ENCODE peak calls at places on chromosome 7, in seven cellular contexts. S is head of caudate nucleus, N is NCI-H1092, K is T-cell, G is IMR-90, V is neural progenitor cell, I is posterior vena cava. O is an unnamed sample.

GRCh38 chr7:106731207-106731606 is 70.2 kb upstream of the CCDC71L start:
- DNase-seq in S (no peak), N (no peak), K (no peak), G (no peak), V (no peak), I (no peak), O (no peak)

GRCh38 chr7:156842740-156843140 is 50.2 kb downstream of the LMBR1 start:
- DNase-seq in S (no peak), N (no peak), K (no peak), G (no peak), V (no peak), I (no peak), O (no peak)

GRCh38 chr7:13946181-13946580 is 43.3 kb downstream of the ETV1 start:
- DNase-seq in S (no peak), N (no peak), K (no peak), G (peak; percentile 65), V (no peak), I (no peak), O (peak; percentile 51)

GRCh38 chr7:155883491-155884224 is 71.4 kb upstream of the SHH start:
- DNase-seq in S (no peak), N (no peak), K (no peak), G (no peak), V (no peak), I (no peak), O (no peak)

GRCh38 chr7:92359801-92360200 is 87.5 kb upstream of the GATAD1 start:
- DNase-seq in S (no peak), N (no peak), K (no peak), G (peak; percentile 10), V (no peak), I (no peak), O (no peak)

GRCh38 chr7:42084263-42084662 is 152.7 kb downstream of the GLI3 start:
- DNase-seq in S (no peak), N (no peak), K (no peak), G (no peak), V (no peak), I (no peak), O (no peak)

GRCh38 chr7:951881-952547 is 2.5 kb downstream of the ADAP1 start:
- DNase-seq in S (no peak), N (no peak), K (no peak), G (no peak), V (peak; percentile 1), I (peak; percentile 75), O (no peak)

GRCh38 chr7:32888505-32888904 is 3.1 kb downstream of the KBTBD2 start:
- DNase-seq in S (no peak), N (no peak), K (no peak), G (no peak), V (no peak), I (no peak), O (no peak)

GRCh38 chr7:112556633-112557032 is 75.8 kb downstream of the LSMEM1 start:
- DNase-seq in S (no peak), N (no peak), K (no peak), G (peak; percentile 3), V (no peak), I (no peak), O (no peak)

GRCh38 chr7:15781944-15782343 is 95.5 kb upstream of the MEOX2 start:
- DNase-seq in S (no peak), N (no peak), K (no peak), G (no peak), V (no peak), I (no peak), O (no peak)

GRCh38 chr7:84091318-84091717 is 103.3 kb downstream of the SEMA3A start:
- DNase-seq in S (no peak), N (no peak), K (no peak), G (no peak), V (no peak), I (no peak), O (peak; percentile 21)